ENCODE peak calls at places on chromosomes 16 and 17, in six cellular contexts. One of them, this sample, is unnamed.

GRCh38 chr16:65641693-65642289 is 519.9 kb upstream of the CDH11 start:
- DNase-seq in ascending aorta: no peak
- DNase-seq in ovary: no peak
- DNase-seq in right lobe of liver: no peak
- DNase-seq in dorsolateral prefrontal cortex: no peak
- DNase-seq in tibial nerve: no peak
- DNase-seq in this sample: no peak

GRCh38 chr16:86578056-86578455 is 293 bp upstream of the FOXL1 start:
- DNase-seq in dorsolateral prefrontal cortex: no peak
- DNase-seq in right lobe of liver: no peak
- DNase-seq in tibial nerve: peak; percentile 54
- DNase-seq in ovary: no peak
- DNase-seq in ascending aorta: no peak
- DNase-seq in this sample: peak; percentile 82

GRCh38 chr17:61205406-61205805 is 194.2 kb upstream of the TBX2 start:
- DNase-seq in dorsolateral prefrontal cortex: no peak
- DNase-seq in tibial nerve: no peak
- DNase-seq in ascending aorta: no peak
- DNase-seq in ovary: no peak
- DNase-seq in right lobe of liver: no peak
- DNase-seq in this sample: no peak

GRCh38 chr17:34300652-34301390 is 15.3 kb downstream of the CCL11 start:
- DNase-seq in ovary: no peak
- DNase-seq in ascending aorta: no peak
- DNase-seq in dorsolateral prefrontal cortex: no peak
- DNase-seq in tibial nerve: no peak
- DNase-seq in right lobe of liver: no peak
- DNase-seq in this sample: no peak

GRCh38 chr17:8997994-8998628 is 23.2 kb upstream of the NTN1 start:
- DNase-seq in ovary: no peak
- DNase-seq in dorsolateral prefrontal cortex: no peak
- DNase-seq in tibial nerve: peak; percentile 48
- DNase-seq in ascending aorta: no peak
- DNase-seq in right lobe of liver: peak; percentile 74
- DNase-seq in this sample: no peak

GRCh38 chr17:9484789-9485188 is 90.8 kb downstream of the STX8 start:
- DNase-seq in ascending aorta: no peak
- DNase-seq in ovary: no peak
- DNase-seq in tibial nerve: no peak
- DNase-seq in dorsolateral prefrontal cortex: no peak
- DNase-seq in right lobe of liver: no peak
- DNase-seq in this sample: no peak

GRCh38 chr17:45320349-45320930 is 3.6 kb upstream of the MAP3K14 start:
- DNase-seq in right lobe of liver: no peak
- DNase-seq in dorsolateral prefrontal cortex: no peak
- DNase-seq in tibial nerve: no peak
- DNase-seq in ascending aorta: no peak
- DNase-seq in ovary: no peak
- DNase-seq in this sample: no peak

GRCh38 chr16:84874553-84874952 is 54.8 kb downstream of the CRISPLD2 start:
- DNase-seq in ovary: no peak
- DNase-seq in ascending aorta: no peak
- DNase-seq in dorsolateral prefrontal cortex: no peak
- DNase-seq in tibial nerve: no peak
- DNase-seq in right lobe of liver: no peak
- DNase-seq in this sample: no peak

GRCh38 chr16:27232061-27232841 is 28.9 kb downstream of the KDM8 start:
- DNase-seq in dorsolateral prefrontal cortex: no peak
- DNase-seq in tibial nerve: no peak
- DNase-seq in ascending aorta: no peak
- DNase-seq in right lobe of liver: peak; percentile 52
- DNase-seq in ovary: no peak
- DNase-seq in this sample: no peak

GRCh38 chr16:48535369-48535787 is 74.6 kb downstream of the N4BP1 start:
- DNase-seq in right lobe of liver: no peak
- DNase-seq in tibial nerve: no peak
- DNase-seq in dorsolateral prefrontal cortex: no peak
- DNase-seq in ascending aorta: no peak
- DNase-seq in ovary: no peak
- DNase-seq in this sample: no peak

GRCh38 chr16:85491798-85492616 is 121.1 kb upstream of the GSE1 start:
- DNase-seq in ovary: peak; percentile 81
- DNase-seq in right lobe of liver: peak; percentile 90
- DNase-seq in dorsolateral prefrontal cortex: peak; percentile 74
- DNase-seq in tibial nerve: no peak
- DNase-seq in ascending aorta: peak; percentile 58
- DNase-seq in this sample: no peak

GRCh38 chr17:78293896-78294295 is 62.5 kb downstream of the TMEM235 start:
- DNase-seq in right lobe of liver: no peak
- DNase-seq in tibial nerve: no peak
- DNase-seq in ascending aorta: no peak
- DNase-seq in dorsolateral prefrontal cortex: no peak
- DNase-seq in ovary: no peak
- DNase-seq in this sample: no peak

GRCh38 chr16:74607967-74608356 is 1.0 kb upstream of the GLG1 start:
- DNase-seq in ovary: no peak
- DNase-seq in dorsolateral prefrontal cortex: no peak
- DNase-seq in ascending aorta: no peak
- DNase-seq in right lobe of liver: no peak
- DNase-seq in tibial nerve: no peak
- DNase-seq in this sample: no peak

GRCh38 chr17:36592316-36592710 is 634 bp downstream of the DHRS11 start:
- DNase-seq in right lobe of liver: no peak
- DNase-seq in dorsolateral prefrontal cortex: no peak
- DNase-seq in tibial nerve: no peak
- DNase-seq in ascending aorta: no peak
- DNase-seq in ovary: peak; percentile 46
- DNase-seq in this sample: no peak

GRCh38 chr17:6702567-6703215 is 10.5 kb downstream of the SLC13A5 start:
- DNase-seq in right lobe of liver: peak; percentile 88
- DNase-seq in ovary: no peak
- DNase-seq in dorsolateral prefrontal cortex: no peak
- DNase-seq in ascending aorta: no peak
- DNase-seq in tibial nerve: no peak
- DNase-seq in this sample: no peak

GRCh38 chr17:76077582-76078110 is 1.3 kb upstream of the ZACN start:
- DNase-seq in tibial nerve: no peak
- DNase-seq in ascending aorta: no peak
- DNase-seq in ovary: no peak
- DNase-seq in dorsolateral prefrontal cortex: no peak
- DNase-seq in right lobe of liver: no peak
- DNase-seq in this sample: no peak

GRCh38 chr17:34644941-34645550 is 65.7 kb downstream of the TMEM132E start:
- DNase-seq in ovary: no peak
- DNase-seq in tibial nerve: no peak
- DNase-seq in right lobe of liver: no peak
- DNase-seq in ascending aorta: no peak
- DNase-seq in dorsolateral prefrontal cortex: no peak
- DNase-seq in this sample: no peak

GRCh38 chr17:28478940-28479615 is 5.6 kb downstream of the SLC13A2 start:
- DNase-seq in dorsolateral prefrontal cortex: no peak
- DNase-seq in right lobe of liver: no peak
- DNase-seq in tibial nerve: no peak
- DNase-seq in ovary: no peak
- DNase-seq in ascending aorta: no peak
- DNase-seq in this sample: no peak

GRCh38 chr16:87602821-87603683 is 744 bp downstream of the JPH3 start:
- DNase-seq in right lobe of liver: no peak
- DNase-seq in tibial nerve: no peak
- DNase-seq in dorsolateral prefrontal cortex: no peak
- DNase-seq in ovary: no peak
- DNase-seq in ascending aorta: no peak
- DNase-seq in this sample: no peak

GRCh38 chr17:4375039-4375748 is 8.7 kb upstream of the UBE2G1 start:
- DNase-seq in tibial nerve: no peak
- DNase-seq in right lobe of liver: no peak
- DNase-seq in ovary: no peak
- DNase-seq in ascending aorta: no peak
- DNase-seq in dorsolateral prefrontal cortex: no peak
- DNase-seq in this sample: no peak

GRCh38 chr17:81429353-81429774 is 34.1 kb downstream of the BAHCC1 start:
- DNase-seq in right lobe of liver: peak; percentile 83
- DNase-seq in tibial nerve: peak; percentile 79
- DNase-seq in dorsolateral prefrontal cortex: peak; percentile 88
- DNase-seq in ovary: peak; percentile 91
- DNase-seq in ascending aorta: no peak
- DNase-seq in this sample: no peak

GRCh38 chr16:54816471-54816870 is 114.2 kb upstream of the IRX5 start:
- DNase-seq in tibial nerve: no peak
- DNase-seq in ovary: no peak
- DNase-seq in ascending aorta: no peak
- DNase-seq in dorsolateral prefrontal cortex: no peak
- DNase-seq in right lobe of liver: no peak
- DNase-seq in this sample: no peak

GRCh38 chr16:2213817-2214720 is 571 bp downstream of the PGP start:
- DNase-seq in dorsolateral prefrontal cortex: no peak
- DNase-seq in ovary: peak; percentile 35
- DNase-seq in right lobe of liver: no peak
- DNase-seq in ascending aorta: no peak
- DNase-seq in tibial nerve: no peak
- DNase-seq in this sample: no peak

GRCh38 chr16:2210386-2211365 is at the start of gene BRICD5:
- DNase-seq in tibial nerve: no peak
- DNase-seq in ovary: no peak
- DNase-seq in dorsolateral prefrontal cortex: no peak
- DNase-seq in ascending aorta: no peak
- DNase-seq in right lobe of liver: no peak
- DNase-seq in this sample: no peak

GRCh38 chr16:2214721-2214970 is at the start of gene PGP:
- DNase-seq in ovary: no peak
- DNase-seq in tibial nerve: no peak
- DNase-seq in ascending aorta: no peak
- DNase-seq in dorsolateral prefrontal cortex: no peak
- DNase-seq in right lobe of liver: no peak
- DNase-seq in this sample: no peak

GRCh38 chr16:2211923-2212347 is 1.3 kb upstream of the BRICD5 start:
- DNase-seq in dorsolateral prefrontal cortex: no peak
- DNase-seq in ovary: no peak
- DNase-seq in right lobe of liver: peak; percentile 49
- DNase-seq in tibial nerve: no peak
- DNase-seq in ascending aorta: no peak
- DNase-seq in this sample: no peak

DNA sequence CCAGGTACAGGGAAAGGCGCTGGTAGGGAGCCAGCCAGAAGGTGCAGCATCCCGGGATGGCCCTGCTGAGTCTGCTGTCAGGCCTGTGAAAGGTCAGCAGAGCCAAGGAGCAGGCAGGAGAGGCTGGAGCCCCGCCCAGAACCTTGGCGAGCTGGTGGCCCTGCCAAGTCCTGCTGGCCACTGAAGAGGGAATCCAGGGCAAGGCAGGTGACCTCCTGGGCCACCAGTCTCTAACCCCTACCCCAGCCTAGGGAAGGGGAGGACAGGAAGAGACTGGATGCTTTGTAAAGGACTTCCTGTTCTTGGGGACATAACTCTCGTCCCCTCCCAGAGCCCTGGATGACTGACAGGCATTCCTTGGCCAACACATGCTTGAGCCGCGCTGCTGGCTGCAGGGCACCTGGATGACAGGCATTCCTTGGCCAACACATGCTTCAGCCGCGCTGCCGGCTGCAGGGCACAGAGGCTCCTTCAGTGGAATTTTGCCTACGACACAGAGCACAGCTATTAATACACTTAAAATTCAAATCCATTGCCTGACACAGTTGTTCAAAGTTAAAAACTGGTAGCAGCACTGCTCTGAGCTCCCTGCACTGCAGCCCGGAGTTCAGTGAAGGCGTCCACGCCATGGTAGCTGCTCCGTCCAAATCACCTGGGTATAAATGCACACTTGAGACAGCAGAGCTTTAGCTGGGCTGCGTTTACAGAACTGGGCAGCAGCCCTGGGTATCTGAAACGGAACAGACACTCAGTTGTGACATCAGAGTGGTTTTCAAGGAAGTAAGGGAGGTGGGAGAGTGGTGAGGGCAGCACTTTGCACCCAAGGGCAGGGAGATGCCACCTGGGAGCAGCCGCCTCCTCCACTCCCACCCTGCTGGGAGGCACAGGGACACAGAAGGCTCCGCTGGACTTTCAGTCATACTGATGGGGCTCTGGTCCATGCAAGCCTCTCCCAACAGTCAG is 2.0 kb upstream of the BRICD5 start:
- DNase-seq in right lobe of liver: no peak
- DNase-seq in ascending aorta: no peak
- DNase-seq in tibial nerve: no peak
- DNase-seq in ovary: no peak
- DNase-seq in dorsolateral prefrontal cortex: no peak
- DNase-seq in this sample: no peak
- H3K4me3 ChIP-seq in right lobe of liver: no peak overlapping the region
- H3K4me3 ChIP-seq in ascending aorta: no peak overlapping the region
- H3K4me3 ChIP-seq in tibial nerve: peak overlapping the region; percentile 96
- H3K4me3 ChIP-seq in ovary: no peak overlapping the region
- H3K4me3 ChIP-seq in dorsolateral prefrontal cortex: peak overlapping the region; percentile 79
- H3K4me3 ChIP-seq in this sample: peak overlapping the region; percentile 68

DNA sequence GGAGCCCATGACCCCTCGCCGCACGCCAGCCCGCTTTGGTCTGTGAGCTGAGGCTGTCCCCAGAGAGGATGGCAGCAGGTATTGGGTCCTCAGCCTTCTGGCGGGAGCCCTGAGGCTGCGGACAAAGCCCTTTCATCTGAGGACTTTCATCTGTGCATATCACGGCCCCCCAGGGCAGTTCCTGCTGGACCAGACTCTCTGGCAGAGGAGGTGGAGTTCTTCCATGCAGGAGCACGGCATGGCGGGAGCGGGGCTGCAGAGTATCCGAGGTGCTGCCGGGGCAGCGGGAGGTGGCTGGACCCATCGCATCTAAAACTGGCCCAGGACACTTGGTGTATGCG is 18.8 kb downstream of the DHX38 start:
- DNase-seq in right lobe of liver: no peak
- DNase-seq in ovary: no peak
- DNase-seq in dorsolateral prefrontal cortex: no peak
- DNase-seq in ascending aorta: no peak
- DNase-seq in tibial nerve: no peak
- DNase-seq in this sample: no peak
- TF ChIP-seq CTCF in right lobe of liver: no peak
- TF ChIP-seq CTCF in ovary: no peak
- TF ChIP-seq CTCF in dorsolateral prefrontal cortex: no peak
- TF ChIP-seq CTCF in ascending aorta: no peak
- TF ChIP-seq CTCF in tibial nerve: no peak
- TF ChIP-seq CTCF in this sample: no peak

GRCh38 chr17:50634123-50634914 is at the start of gene ABCC3:
- DNase-seq in ascending aorta: no peak
- DNase-seq in tibial nerve: no peak
- DNase-seq in ovary: no peak
- DNase-seq in right lobe of liver: peak; percentile 87
- DNase-seq in dorsolateral prefrontal cortex: no peak
- DNase-seq in this sample: no peak
- H3K4me3 ChIP-seq in ascending aorta: peak within 1 kb of the TSS; percentile 63
- H3K4me3 ChIP-seq in tibial nerve: peak within 1 kb of the TSS; percentile 55
- H3K4me3 ChIP-seq in ovary: peak within 1 kb of the TSS; percentile 38
- H3K4me3 ChIP-seq in right lobe of liver: peak within 1 kb of the TSS; percentile 88
- H3K4me3 ChIP-seq in dorsolateral prefrontal cortex: peak within 1 kb of the TSS; percentile 40
- H3K4me3 ChIP-seq in this sample: peak within 1 kb of the TSS; percentile 42

DNA sequence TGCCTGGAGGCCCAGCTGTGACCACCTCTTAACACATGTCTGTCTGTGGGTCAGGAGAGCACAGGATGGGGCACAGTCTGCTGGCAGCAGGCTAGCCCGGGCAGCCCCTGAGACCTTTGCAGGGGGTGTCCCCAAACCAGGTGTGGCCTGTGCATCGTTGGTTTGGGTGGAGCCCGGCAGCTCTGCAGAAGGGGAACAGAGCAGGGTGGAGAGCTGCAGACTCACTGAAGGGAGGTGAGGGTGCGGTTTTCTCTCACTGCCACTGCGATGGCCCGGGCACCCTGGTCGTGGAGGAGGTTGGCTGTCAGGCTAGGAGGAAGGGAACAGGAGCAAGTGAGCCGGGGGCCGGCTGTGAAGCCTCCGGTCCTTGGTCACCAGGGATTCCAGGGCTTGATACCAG is 28.8 kb downstream of the NLRC3 start:
- DNase-seq in ascending aorta: no peak
- DNase-seq in tibial nerve: no peak
- DNase-seq in ovary: no peak
- DNase-seq in dorsolateral prefrontal cortex: no peak
- DNase-seq in right lobe of liver: no peak
- DNase-seq in this sample: no peak
- TF ChIP-seq CTCF in ascending aorta: no peak
- TF ChIP-seq CTCF in tibial nerve: no peak
- TF ChIP-seq CTCF in ovary: no peak
- TF ChIP-seq CTCF in dorsolateral prefrontal cortex: no peak
- TF ChIP-seq CTCF in right lobe of liver: no peak
- TF ChIP-seq CTCF in this sample: no peak

This sample was measured in HFF-Myc.